ENCODE peak calls at places on chromosomes 12 and 14, in seven cellular contexts. B is activated CD4-positive, alpha-beta T cell treated with anti-CD3 and anti-CD28 coated beads for 4 hours; C is activated naive CD8-positive, alpha-beta T cell treated with anti-CD3 and anti-CD28 coated beads, Interleukin-2, amount 50 U/mL, for 24 hours; L is heart right ventricle; G is NCI-H2107; I is GM23338; X is AG09309. W is an unnamed sample.

GRCh38 chr14:68663385-68664076 is 129.3 kb downstream of the ZFP36L1 start:
- DNase-seq in B (peak; percentile 55), C (peak; percentile 60), L (no peak), G (no peak), I (no peak), X (peak; percentile 79), W (no peak)

GRCh38 chr12:7403466-7403865 is 40.5 kb downstream of the CD163L1 start:
- DNase-seq in B (no peak), C (no peak), L (no peak), G (no peak), I (no peak), X (no peak), W (no peak)

GRCh38 chr12:105334568-105334967 is 4.1 kb downstream of the C12orf75 start:
- DNase-seq in B (no peak), C (no peak), L (no peak), G (no peak), I (no peak), X (no peak), W (no peak)

GRCh38 chr12:11684393-11684792 is 34.9 kb downstream of the ETV6 start:
- DNase-seq in B (no peak), C (no peak), L (no peak), G (no peak), I (no peak), X (no peak), W (no peak)

GRCh38 chr14:31582286-31582691 is 21.1 kb downstream of the NUBPL start:
- DNase-seq in B (no peak), C (no peak), L (no peak), G (no peak), I (no peak), X (no peak), W (no peak)

GRCh38 chr12:7180685-7181084 is 8.8 kb upstream of the PEX5 start:
- DNase-seq in B (no peak), C (no peak), L (no peak), G (no peak), I (no peak), X (no peak), W (no peak)

GRCh38 chr14:72614365-72614764 is 279.5 kb downstream of the DPF3 start:
- DNase-seq in B (no peak), C (no peak), L (no peak), G (no peak), I (no peak), X (no peak), W (no peak)

GRCh38 chr14:49849213-49849847 is 3.3 kb downstream of the NEMF start:
- DNase-seq in B (no peak), C (no peak), L (no peak), G (no peak), I (no peak), X (no peak), W (no peak)

GRCh38 chr12:2925322-2925995 is 33.7 kb upstream of the TEAD4 start:
- DNase-seq in B (no peak), C (no peak), L (no peak), G (no peak), I (no peak), X (no peak), W (no peak)

GRCh38 chr14:96307434-96307833 is 51.4 kb downstream of the BDKRB1 start:
- DNase-seq in B (no peak), C (no peak), L (no peak), G (no peak), I (peak; percentile 25), X (no peak), W (no peak)

GRCh38 chr12:76558684-76559276 is 791 bp downstream of the OSBPL8 start:
- DNase-seq in B (peak; percentile 72), C (peak; percentile 85), L (peak; percentile 58), G (peak; percentile 29), I (peak; percentile 60), X (no peak), W (no peak)

GRCh38 chr14:92902726-92903125 is 20.2 kb upstream of the CHGA start:
- DNase-seq in B (no peak), C (no peak), L (no peak), G (no peak), I (peak; percentile 62), X (no peak), W (no peak)

GRCh38 chr12:50537538-50537919 is 32.7 kb downstream of the DIP2B start:
- DNase-seq in B (peak; percentile 37), C (no peak), L (no peak), G (no peak), I (no peak), X (no peak), W (no peak)

GRCh38 chr12:107843351-107844311 is 69.1 kb downstream of the ASCL4 start:
- DNase-seq in B (no peak), C (no peak), L (no peak), G (no peak), I (peak; percentile 70), X (no peak), W (no peak)

GRCh38 chr14:100864960-100865681 is 38.4 kb downstream of the RTL1 start:
- DNase-seq in B (no peak), C (no peak), L (no peak), G (no peak), I (no peak), X (no peak), W (peak; percentile 16)

GRCh38 chr12:6883683-6884082 is 10.6 kb upstream of the SPSB2 start:
- DNase-seq in B (no peak), C (no peak), L (no peak), G (no peak), I (no peak), X (no peak), W (no peak)

GRCh38 chr12:116313194-116313910 is 35.9 kb upstream of the MED13L start:
- DNase-seq in B (no peak), C (no peak), L (no peak), G (no peak), I (no peak), X (no peak), W (no peak)

GRCh38 chr14:69353168-69353567 is 44.9 kb downstream of the ERH start:
- DNase-seq in B (no peak), C (no peak), L (no peak), G (no peak), I (no peak), X (no peak), W (no peak)

GRCh38 chr12:40820794-40821484 is 128.7 kb downstream of the CNTN1 start:
- DNase-seq in B (no peak), C (no peak), L (no peak), G (no peak), I (no peak), X (no peak), W (no peak)

W was measured in AG09319.